ENCODE peak calls at places on chromosome 13, in nine cellular contexts. R, N, L, E, J, K, W, U and P are unnamed samples.

GRCh38 chr13:84567848-84568247 is 685.6 kb upstream of the SLITRK1 start:
- DNase-seq in N (no peak), E (no peak), L (no peak), K (no peak), J (no peak), W (no peak), U (no peak), R (no peak), P (no peak)

GRCh38 chr13:105979586-105979985 is 555.9 kb downstream of the EFNB2 start:
- DNase-seq in W (peak; percentile 14), E (peak; percentile 13), L (no peak), N (no peak), U (no peak), R (no peak), K (no peak), J (peak; percentile 46), P (no peak)

GRCh38 chr13:44843403-44843802 is 145.9 kb downstream of the NUFIP1 start:
- DNase-seq in N (no peak), E (peak; percentile 82), J (no peak), W (peak; percentile 63), U (no peak), K (no peak), R (no peak), L (no peak), P (no peak)

GRCh38 chr13:71797487-71797886 is 69.5 kb downstream of the DACH1 start:
- DNase-seq in J (no peak), L (no peak), U (no peak), K (no peak), N (no peak), W (no peak), R (no peak), E (no peak), P (no peak)

GRCh38 chr13:44352671-44353070 is 21.0 kb upstream of the SERP2 start:
- DNase-seq in U (no peak), E (no peak), R (no peak), L (no peak), W (no peak), K (no peak), J (no peak), N (no peak), P (no peak)

GRCh38 chr13:23570931-23571330 is 719 bp downstream of the TNFRSF19 start:
- DNase-seq in W (peak; percentile 39), E (peak; percentile 54), U (no peak), N (no peak), L (peak; percentile 84), K (no peak), J (no peak), R (no peak), P (no peak)

GRCh38 chr13:28819046-28819747 is 942 bp upstream of the MTUS2 start:
- DNase-seq in R (no peak), U (no peak), J (no peak), W (peak; percentile 35), E (peak; percentile 24), K (peak; percentile 35), L (no peak), N (no peak), P (no peak)

GRCh38 chr13:96214804-96215445 is 125.0 kb downstream of the HS6ST3 start:
- DNase-seq in N (no peak), U (no peak), R (no peak), J (no peak), E (no peak), L (no peak), K (no peak), W (peak; percentile 5), P (no peak)

GRCh38 chr13:99496322-99497142 is 4.7 kb upstream of the TM9SF2 start:
- DNase-seq in J (no peak), U (peak; percentile 64), R (peak; percentile 84), L (peak; percentile 94), N (peak; percentile 65), W (peak; percentile 17), K (no peak), E (peak; percentile 91), P (peak; percentile 86)

GRCh38 chr13:98761126-98761978 is 8.9 kb upstream of the SLC15A1 start:
- DNase-seq in E (peak; percentile 78), K (peak; percentile 52), N (no peak), W (peak; percentile 67), R (no peak), J (peak; percentile 25), L (peak; percentile 59), U (no peak), P (no peak)

GRCh38 chr13:30340367-30341184 is 33.2 kb upstream of the KATNAL1 start:
- DNase-seq in L (no peak), W (peak; percentile 80), K (no peak), J (peak; percentile 66), E (peak; percentile 99), U (no peak), R (peak; percentile 51), N (peak; percentile 86), P (no peak)

GRCh38 chr13:34371645-34372044 is 553.7 kb downstream of the RFC3 start:
- DNase-seq in E (no peak), W (no peak), N (no peak), K (no peak), U (no peak), R (no peak), J (no peak), L (no peak), P (no peak)

GRCh38 chr13:28375250-28375930 is 119.5 kb downstream of the FLT1 start:
- DNase-seq in N (no peak), W (no peak), L (no peak), U (no peak), E (no peak), K (no peak), R (no peak), J (no peak), P (no peak)

GRCh38 chr13:88377852-88378251 is 706.7 kb downstream of the SLITRK5 start:
- DNase-seq in U (no peak), K (no peak), L (no peak), E (no peak), N (no peak), R (no peak), W (no peak), J (no peak), P (no peak)

DNA sequence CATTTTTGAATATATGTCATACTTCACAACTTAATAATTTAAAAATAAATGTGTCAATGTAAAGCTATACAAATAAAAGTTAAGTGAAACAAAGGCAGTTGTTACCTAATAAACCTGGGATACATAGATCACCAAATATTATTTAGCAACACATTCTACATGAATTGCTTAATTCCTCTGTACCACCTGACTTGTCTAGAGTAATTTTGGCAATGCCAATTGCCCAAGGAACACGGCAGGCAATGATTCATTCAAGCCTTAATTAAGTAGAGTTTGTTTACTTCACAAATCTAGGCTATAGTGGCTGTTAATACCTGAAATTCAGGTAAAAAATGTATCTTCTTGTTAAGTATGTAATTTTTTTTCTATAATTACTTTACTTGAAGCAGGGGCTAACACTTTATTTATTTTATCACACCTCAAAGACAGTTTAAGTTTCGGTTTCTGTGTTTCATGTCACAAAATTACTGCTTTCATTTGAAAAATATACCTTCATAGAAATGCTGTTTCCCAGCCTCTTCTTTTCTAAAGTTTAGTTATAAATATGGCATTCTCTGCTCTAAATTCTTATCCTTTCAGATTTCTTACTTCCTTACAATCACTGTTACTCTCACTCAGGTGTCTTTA is 705.7 kb downstream of the SLITRK5 start:
- DNase-seq in R (no peak), E (no peak), N (no peak), J (no peak), L (no peak), K (no peak), W (no peak), U (no peak), P (no peak)
- TF ChIP-seq CTCF in R (no peak), E (no peak), N (no peak), J (no peak), L (no peak), K (no peak), W (no peak), U (no peak), P (no peak)

DNA sequence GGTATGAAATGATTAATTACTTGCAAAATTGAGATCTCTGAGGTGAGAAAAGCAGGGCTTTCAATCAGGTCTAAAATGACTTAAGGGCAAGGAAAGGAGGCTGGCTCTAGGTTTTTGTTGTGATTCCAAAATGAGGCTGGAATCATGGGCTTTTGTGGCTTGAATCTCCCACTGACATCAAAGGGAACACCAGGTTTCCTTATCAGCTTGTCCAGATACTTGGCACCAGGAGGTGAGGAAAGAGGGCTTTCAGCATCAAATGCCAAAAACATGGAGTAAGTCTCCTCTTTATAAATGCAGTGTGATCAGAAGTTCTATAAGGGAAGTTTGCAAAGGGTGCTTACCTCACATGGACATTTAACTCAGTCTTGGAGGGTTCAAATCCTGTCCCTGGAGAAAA is 402.3 kb downstream of the NDFIP2 start:
- DNase-seq in K (no peak), W (no peak), L (no peak), R (no peak), E (no peak), N (no peak), J (no peak), U (no peak), P (no peak)
- TF ChIP-seq CTCF in K (no peak), W (no peak), L (no peak), R (no peak), E (no peak), N (no peak), J (no peak), U (no peak), P (no peak)

GRCh38 chr13:49214917-49215376 is 5.2 kb upstream of the MLNR start:
- DNase-seq in E (no peak), W (peak; percentile 66), R (no peak), N (no peak), J (no peak), L (peak; percentile 71), K (peak; percentile 38), U (peak; percentile 48), P (peak; percentile 61)
- TF ChIP-seq CTCF in E (no peak), W (peak; percentile 6), R (no peak), N (no peak), J (no peak), L (no peak), K (peak; percentile 0), U (peak; percentile 25), P (no peak)

GRCh38 chr13:33147832-33148231 is 131.6 kb downstream of the KL start:
- DNase-seq in L (no peak), W (no peak), J (no peak), K (no peak), N (no peak), R (no peak), E (no peak), U (no peak), P (no peak)

GRCh38 chr13:33146843-33147611 is 130.8 kb downstream of the KL start:
- DNase-seq in U (no peak), E (no peak), J (no peak), K (peak; percentile 73), W (no peak), N (no peak), L (peak; percentile 93), R (no peak), P (peak; percentile 25)

GRCh38 chr13:33150662-33151061 is 134.4 kb downstream of the KL start:
- DNase-seq in J (no peak), R (no peak), E (no peak), U (no peak), N (no peak), K (no peak), L (peak; percentile 73), W (no peak), P (no peak)

GRCh38 chr13:33152389-33152788 is 133.2 kb downstream of the STARD13 start:
- DNase-seq in E (no peak), K (no peak), N (no peak), J (no peak), L (no peak), U (no peak), R (no peak), W (no peak), P (no peak)

DNA sequence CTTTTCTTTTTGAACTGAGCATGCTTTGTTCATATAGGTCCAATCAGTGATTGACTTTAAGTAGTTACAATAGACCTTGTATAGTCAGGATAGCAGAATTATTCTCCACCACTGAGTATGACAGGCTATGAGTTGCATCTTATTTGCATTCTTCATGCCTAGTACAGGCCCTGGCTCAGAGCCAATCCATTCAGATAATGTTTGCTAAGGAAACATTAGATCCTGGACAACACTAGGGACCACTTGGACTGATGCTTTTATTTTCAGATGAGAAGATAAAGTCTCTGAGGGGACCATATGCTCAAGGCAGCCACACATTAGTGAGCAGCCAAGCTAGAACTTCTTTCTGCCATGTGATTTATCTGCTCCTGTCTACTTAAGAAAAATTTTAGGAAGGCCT is 133.9 kb downstream of the KL start:
- DNase-seq in J (no peak), W (peak; percentile 60), U (no peak), R (no peak), N (no peak), K (no peak), E (no peak), L (peak; percentile 45), P (no peak)
- TF ChIP-seq CTCF in J (no peak), W (no peak), U (no peak), R (no peak), N (no peak), K (no peak), E (no peak), L (no peak), P (no peak)